ENCODE peak calls at places on chromosomes 4 and X, in four cellular contexts. O, T, C and W are unnamed samples.

GRCh38 chrX:352181-352580 is 33.6 kb upstream of the GTPBP6 start:
- DNase-seq in O (no peak), T (no peak), C (no peak), W (no peak)

GRCh38 chr4:75745721-75746199 is 21.4 kb downstream of the USO1 start:
- DNase-seq in O (no peak), T (no peak), C (no peak), W (no peak)

GRCh38 chrX:9609987-9610386 is 145.1 kb downstream of the TBL1X start:
- DNase-seq in O (no peak), T (no peak), C (no peak), W (no peak)

GRCh38 chrX:9573282-9574106 is 108.6 kb downstream of the TBL1X start:
- DNase-seq in O (no peak), T (no peak), C (no peak), W (peak; percentile 38)

GRCh38 chrX:139750390-139750789 is 42.4 kb upstream of the MCF2 start:
- DNase-seq in O (no peak), T (no peak), C (no peak), W (no peak)

GRCh38 chr4:95798003-95798402 is 41.9 kb upstream of the PDHA2 start:
- DNase-seq in O (no peak), T (no peak), C (no peak), W (no peak)

GRCh38 chrX:18210470-18210869 is 10.2 kb downstream of the BEND2 start:
- DNase-seq in O (no peak), T (no peak), C (no peak), W (peak; percentile 26)

GRCh38 chr4:134215636-134216340 is 14.2 kb upstream of the PABPC4L start:
- DNase-seq in O (no peak), T (no peak), C (no peak), W (no peak)

GRCh38 chrX:134158821-134159512 is 78.0 kb upstream of the CCDC160 start:
- DNase-seq in O (no peak), T (no peak), C (peak; percentile 64), W (no peak)

GRCh38 chr4:6492861-6493667 is 20.6 kb upstream of the PPP2R2C start:
- DNase-seq in O (no peak), T (no peak), C (no peak), W (peak; percentile 4)

GRCh38 chrX:149124526-149125108 is 380.5 kb downstream of the IDS start:
- DNase-seq in O (no peak), T (no peak), C (no peak), W (no peak)